ENCODE peak calls at places on chromosomes 5 and 9, in eight cellular contexts. M, U, L, T, F, K, J and H are unnamed samples.

GRCh38 chr9:124394167-124394566 is 21.1 kb downstream of the PSMB7 start:
- DNase-seq in M (peak), U (no peak), L (no peak), T (no peak), F (no peak), K (no peak), J (no peak), H (no peak)

GRCh38 chr9:86281577-86282076 is 711 bp downstream of the ISCA1 start:
- DNase-seq in M (no peak), U (no peak), L (peak), T (peak), F (no peak), K (no peak), J (peak), H (no peak)

GRCh38 chr5:176491901-176492300 is 43.7 kb downstream of the FAF2 start:
- DNase-seq in M (no peak), U (no peak), L (no peak), T (no peak), F (no peak), K (no peak), J (no peak), H (no peak)

GRCh38 chr9:110142253-110142652 is 65.7 kb downstream of the C9orf152 start:
- DNase-seq in M (no peak), U (no peak), L (no peak), T (no peak), F (no peak), K (no peak), J (no peak), H (no peak)

GRCh38 chr9:130294664-130295063 is 29.1 kb downstream of the HMCN2 start:
- DNase-seq in M (no peak), U (no peak), L (no peak), T (no peak), F (no peak), K (no peak), J (no peak), H (no peak)

GRCh38 chr9:107547303-107547702 is 57.7 kb upstream of the KLF4 start:
- DNase-seq in M (no peak), U (no peak), L (no peak), T (no peak), F (no peak), K (no peak), J (no peak), H (no peak)

GRCh38 chr5:96256795-96257470 is 176.1 kb downstream of the PCSK1 start:
- DNase-seq in M (no peak), U (no peak), L (peak), T (peak), F (peak), K (peak), J (peak), H (peak)

GRCh38 chr9:138021251-138022056 is 143.9 kb downstream of the CACNA1B start:
- DNase-seq in M (no peak), U (no peak), L (no peak), T (no peak), F (no peak), K (no peak), J (no peak), H (no peak)

GRCh38 chr5:169195601-169196000 is 105.3 kb downstream of the SLIT3 start:
- DNase-seq in M (no peak), U (no peak), L (no peak), T (no peak), F (no peak), K (no peak), J (no peak), H (no peak)

GRCh38 chr9:83537331-83538171 is 650 bp downstream of the FRMD3 start:
- DNase-seq in M (no peak), U (no peak), L (no peak), T (peak), F (peak), K (peak), J (no peak), H (no peak)

GRCh38 chr9:27539479-27540441 is 10.1 kb upstream of the MOB3B start:
- DNase-seq in M (no peak), U (no peak), L (peak), T (no peak), F (peak), K (peak), J (no peak), H (no peak)

GRCh38 chr5:142095651-142096330 is 12.8 kb upstream of the NDFIP1 start:
- DNase-seq in M (no peak), U (no peak), L (peak), T (no peak), F (no peak), K (no peak), J (no peak), H (no peak)

GRCh38 chr5:150141544-150142188 is 14.0 kb downstream of the PDGFRB start:
- DNase-seq in M (no peak), U (no peak), L (no peak), T (peak), F (peak), K (peak), J (no peak), H (no peak)

GRCh38 chr5:22754155-22754554 is 99.0 kb downstream of the CDH12 start:
- DNase-seq in M (no peak), U (no peak), L (no peak), T (no peak), F (no peak), K (no peak), J (no peak), H (no peak)

GRCh38 chr9:12289711-12290110 is 403.5 kb upstream of the TYRP1 start:
- DNase-seq in M (no peak), U (no peak), L (no peak), T (no peak), F (no peak), K (no peak), J (no peak), H (no peak)

GRCh38 chr5:102547161-102547560 is 48.4 kb upstream of the SLCO6A1 start:
- DNase-seq in M (no peak), U (no peak), L (no peak), T (no peak), F (no peak), K (no peak), J (no peak), H (no peak)

GRCh38 chr5:57439601-57440000 is 43.0 kb downstream of the ACTBL2 start:
- DNase-seq in M (no peak), U (no peak), L (no peak), T (no peak), F (no peak), K (no peak), J (no peak), H (no peak)

GRCh38 chr5:57243286-57244137 is 69.7 kb downstream of the GPBP1 start:
- DNase-seq in M (peak), U (peak), L (peak), T (no peak), F (no peak), K (no peak), J (no peak), H (no peak)

GRCh38 chr9:26809795-26810194 is 82.8 kb downstream of the CAAP1 start:
- DNase-seq in M (no peak), U (no peak), L (no peak), T (no peak), F (peak), K (peak), J (no peak), H (no peak)

GRCh38 chr5:176319827-176320554 is 41.6 kb downstream of the KIAA1191 start:
- DNase-seq in M (no peak), U (no peak), L (no peak), T (no peak), F (peak), K (peak), J (peak), H (no peak)

GRCh38 chr5:60395712-60396329 is 304.1 kb downstream of the DEPDC1B start:
- DNase-seq in M (no peak), U (no peak), L (no peak), T (peak), F (no peak), K (peak), J (no peak), H (no peak)
- TF ChIP-seq CTCF in M (no peak), U (no peak), L (no peak), T (peak), F (no peak), K (peak), J (no peak), H (peak)

GRCh38 chr9:136626740-136627642 is 35.7 kb upstream of the EGFL7 start:
- DNase-seq in M (no peak), U (no peak), L (peak), T (peak), F (no peak), K (no peak), J (peak), H (peak)
- TF ChIP-seq CTCF in M (no peak), U (no peak), L (peak), T (no peak), F (no peak), K (no peak), J (no peak), H (peak)

GRCh38 chr5:82349651-82350050 is 71.5 kb upstream of the RPS23 start:
- DNase-seq in M (no peak), U (no peak), L (peak), T (peak), F (no peak), K (no peak), J (no peak), H (peak)
- TF ChIP-seq CTCF in M (peak), U (peak), L (no peak), T (peak), F (peak), K (peak), J (peak), H (peak)

GRCh38 chr5:73985145-73985544 is 359.1 kb downstream of the ARHGEF28 start:
- DNase-seq in M (no peak), U (no peak), L (no peak), T (peak), F (peak), K (peak), J (peak), H (peak)
- TF ChIP-seq CTCF in M (no peak), U (no peak), L (peak), T (peak), F (peak), K (peak), J (peak), H (peak)

DNA sequence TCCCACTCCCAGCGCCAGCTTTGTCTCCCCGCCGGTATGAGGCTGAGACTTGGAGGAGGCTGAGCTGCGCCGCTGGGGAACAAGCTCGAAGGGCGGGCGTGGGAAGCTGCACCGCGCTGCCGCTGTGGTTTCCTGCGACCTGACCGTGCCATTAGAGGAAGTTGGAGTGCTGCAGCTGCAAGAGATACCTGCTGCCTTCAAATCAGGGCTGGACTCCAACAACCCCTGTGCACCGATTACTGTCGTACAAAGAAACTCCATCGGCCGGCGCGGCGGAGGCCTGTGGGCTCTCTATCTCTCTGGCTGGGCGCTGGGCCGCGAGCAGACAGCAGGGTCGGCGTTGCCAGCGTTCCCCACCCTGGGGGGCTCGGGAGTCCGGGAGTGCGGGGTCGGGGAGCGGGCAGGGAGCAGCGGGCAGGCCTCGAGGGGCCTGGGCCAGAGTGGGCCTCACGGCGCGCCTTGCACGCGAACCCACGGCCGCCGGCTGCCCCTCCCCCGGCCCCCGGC is 1.2 kb upstream of the ERBIN start:
- DNase-seq in M (peak), U (peak), L (peak), T (peak), F (peak), K (peak), J (peak), H (no peak)
- TF ChIP-seq CTCF in M (no peak), U (no peak), L (no peak), T (no peak), F (no peak), K (no peak), J (no peak), H (peak)